ENCODE peak calls at places on chromosomes 3 and 15, in five cellular contexts. H, J, F, L and Q are unnamed samples.
A peak's percentile ranks its signal among the peaks of the same experiment; 100 is the strongest.

GRCh38 chr3:80060664-80061063 is 292.9 kb upstream of the ROBO1 start:
- DNase-seq in F (no peak), J (peak; percentile 10), L (no peak), H (no peak), Q (no peak)

GRCh38 chr15:85494035-85494793 is 113.8 kb downstream of the AKAP13 start:
- DNase-seq in J (peak; percentile 93), H (no peak), F (peak; percentile 95), L (no peak), Q (no peak)

GRCh38 chr3:134323966-134324962 is 50.0 kb downstream of the AMOTL2 start:
- DNase-seq in H (no peak), F (no peak), L (no peak), J (no peak), Q (no peak)

GRCh38 chr15:55403531-55403930 is 4.6 kb downstream of the CCPG1 start:
- DNase-seq in L (no peak), F (peak; percentile 49), H (no peak), J (peak; percentile 50), Q (no peak)

GRCh38 chr15:38164507-38164906 is 88.1 kb upstream of the SPRED1 start:
- DNase-seq in H (no peak), L (no peak), F (no peak), J (no peak), Q (no peak)

GRCh38 chr3:180040966-180041365 is 4.2 kb upstream of the PEX5L start:
- DNase-seq in J (no peak), F (no peak), H (no peak), L (no peak), Q (no peak)

GRCh38 chr3:141659821-141660597 is 78.1 kb upstream of the RNF7 start:
- DNase-seq in F (peak; percentile 41), H (no peak), J (peak; percentile 56), L (peak; percentile 64), Q (peak; percentile 46)

GRCh38 chr3:8658326-8659212 is 14.0 kb upstream of the SSUH2 start:
- DNase-seq in F (peak; percentile 21), J (peak; percentile 90), L (peak; percentile 96), H (no peak), Q (peak; percentile 15)

GRCh38 chr15:89556413-89557262 is 18.6 kb upstream of the TICRR start:
- DNase-seq in J (peak; percentile 52), L (no peak), F (peak; percentile 77), H (peak; percentile 13), Q (peak; percentile 64)

GRCh38 chr3:32313723-32314473 is 75.4 kb downstream of the CMTM8 start:
- DNase-seq in H (no peak), J (peak; percentile 53), F (peak; percentile 3), L (no peak), Q (no peak)

GRCh38 chr3:128992926-128993460 is 883 bp downstream of the CFAP92 start:
- DNase-seq in H (no peak), F (no peak), J (no peak), L (no peak), Q (no peak)

GRCh38 chr3:65714138-65714537 is 324.6 kb downstream of the MAGI1 start:
- DNase-seq in H (no peak), L (no peak), F (peak; percentile 75), J (peak; percentile 88), Q (no peak)

GRCh38 chr3:134330895-134331810 is 43.1 kb downstream of the AMOTL2 start:
- DNase-seq in J (peak; percentile 85), F (peak; percentile 71), L (no peak), H (no peak), Q (no peak)

GRCh38 chr15:65930134-65930533 is 60.8 kb downstream of the RAB11A start:
- DNase-seq in J (no peak), L (no peak), F (no peak), H (no peak), Q (no peak)

GRCh38 chr3:113441051-113441770 is at the start of gene CFAP44:
- DNase-seq in L (peak; percentile 46), J (peak; percentile 65), H (peak; percentile 31), F (peak; percentile 52), Q (peak; percentile 39)

GRCh38 chr3:51163051-51163450 is 222.0 kb upstream of the MANF start:
- DNase-seq in L (no peak), F (no peak), J (peak; percentile 40), H (no peak), Q (no peak)

GRCh38 chr3:87503901-87504498 is 227.6 kb upstream of the POU1F1 start:
- DNase-seq in H (no peak), L (peak; percentile 28), J (peak; percentile 71), F (peak; percentile 36), Q (peak; percentile 39)

GRCh38 chr3:141623732-141624131 is 114.4 kb upstream of the RNF7 start:
- DNase-seq in H (no peak), L (no peak), F (no peak), J (no peak), Q (no peak)

GRCh38 chr3:47781326-47781684 is 388 bp downstream of the SMARCC1 start:
- DNase-seq in J (no peak), H (peak; percentile 56), L (peak; percentile 63), F (no peak), Q (peak; percentile 59)

GRCh38 chr3:52385157-52385556 is 59.7 kb downstream of the SEMA3G start:
- DNase-seq in H (no peak), J (peak; percentile 20), L (no peak), F (peak; percentile 41), Q (no peak)

GRCh38 chr3:32684029-32684799 is 774 bp upstream of the CNOT10 start:
- DNase-seq in H (no peak), L (no peak), F (no peak), J (no peak), Q (no peak)

GRCh38 chr3:138043266-138044029 is 33.5 kb downstream of the CLDN18 start:
- DNase-seq in J (peak; percentile 91), F (peak; percentile 93), H (no peak), L (no peak), Q (no peak)

GRCh38 chr15:98611031-98611430 is 37.3 kb upstream of the IGF1R start:
- DNase-seq in H (no peak), J (no peak), F (no peak), L (no peak), Q (no peak)

GRCh38 chr3:62587579-62588031 is 214.3 kb upstream of the FEZF2 start:
- DNase-seq in F (peak; percentile 91), H (no peak), J (peak; percentile 99), L (no peak), Q (no peak)

GRCh38 chr3:4908769-4909156 is 70.5 kb upstream of the BHLHE40 start:
- DNase-seq in H (no peak), F (no peak), L (no peak), J (no peak), Q (no peak)

GRCh38 chr3:64533565-64534317 is 154.1 kb downstream of the ADAMTS9 start:
- DNase-seq in L (peak; percentile 91), F (peak; percentile 87), J (peak; percentile 81), H (peak; percentile 1), Q (peak; percentile 91)

GRCh38 chr3:99430348-99431134 is 207.9 kb upstream of the COL8A1 start:
- DNase-seq in H (no peak), J (peak; percentile 21), L (no peak), F (peak; percentile 36), Q (no peak)

GRCh38 chr15:70788114-70789049 is 25.0 kb upstream of the UACA start:
- DNase-seq in H (no peak), L (no peak), J (peak; percentile 83), F (peak; percentile 86), Q (no peak)

GRCh38 chr3:157294444-157294843 is 134.5 kb upstream of the CCNL1 start:
- DNase-seq in L (no peak), F (peak; percentile 45), J (peak; percentile 35), H (no peak), Q (no peak)

GRCh38 chr3:84961492-84962255 is 2.9 kb downstream of the CADM2 start:
- DNase-seq in L (no peak), H (no peak), J (no peak), F (no peak), Q (no peak)

GRCh38 chr3:144369151-144369879 is 397.7 kb downstream of the DIPK2A start:
- DNase-seq in J (peak; percentile 5), H (no peak), L (no peak), F (no peak), Q (no peak)

GRCh38 chr3:42080452-42080872 is 10.7 kb upstream of the TRAK1 start:
- DNase-seq in J (peak; percentile 45), H (no peak), F (peak; percentile 32), L (peak; percentile 47), Q (no peak)

GRCh38 chr3:197256836-197257444 is 41.5 kb downstream of the DLG1 start:
- DNase-seq in F (peak; percentile 64), H (no peak), J (peak; percentile 49), L (no peak), Q (peak; percentile 39)
- H3K27ac ChIP-seq in F (no peak overlapping the region), H (no peak overlapping the region), J (no peak overlapping the region), L (no peak overlapping the region), Q (no peak overlapping the region)

GRCh38 chr3:58560771-58561311 is 16.4 kb downstream of the FAM107A start:
- DNase-seq in J (peak; percentile 97), L (no peak), F (peak; percentile 98), H (no peak), Q (no peak)
- TF ChIP-seq CTCF in J (peak; percentile 54), L (no peak), F (peak; percentile 88), H (no peak), Q (no peak)

GRCh38 chr3:49518441-49518840 is 35.8 kb upstream of the BSN start:
- DNase-seq in L (no peak), H (no peak), J (no peak), F (no peak), Q (no peak)
- H3K27ac ChIP-seq in L (peak overlapping the region; percentile 24), H (no peak overlapping the region), J (no peak overlapping the region), F (no peak overlapping the region), Q (no peak overlapping the region)

DNA sequence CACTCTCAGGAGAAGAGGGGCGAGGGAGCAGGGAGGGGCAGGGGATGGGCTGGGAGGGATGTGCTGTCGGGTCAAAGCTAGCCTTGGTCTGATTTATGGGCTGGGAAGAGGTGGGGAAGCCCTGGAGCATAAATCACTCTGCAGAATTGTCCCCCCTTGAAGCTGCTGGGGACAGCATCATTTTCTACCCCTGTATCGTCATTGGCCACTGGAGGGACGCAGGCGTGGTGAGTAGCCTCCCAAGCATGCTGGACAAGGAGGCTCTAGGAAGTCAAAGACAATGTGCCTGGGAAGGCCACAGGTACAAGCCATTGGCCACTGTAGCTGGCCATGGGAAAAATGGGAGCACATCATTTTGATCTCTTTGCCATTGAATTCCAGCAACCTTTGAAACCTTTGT is 175.5 kb upstream of the CTDSPL start:
- DNase-seq in H (no peak), F (no peak), J (no peak), L (no peak), Q (no peak)
- TF ChIP-seq CTCF in H (no peak), F (no peak), J (no peak), L (no peak), Q (no peak)

DNA sequence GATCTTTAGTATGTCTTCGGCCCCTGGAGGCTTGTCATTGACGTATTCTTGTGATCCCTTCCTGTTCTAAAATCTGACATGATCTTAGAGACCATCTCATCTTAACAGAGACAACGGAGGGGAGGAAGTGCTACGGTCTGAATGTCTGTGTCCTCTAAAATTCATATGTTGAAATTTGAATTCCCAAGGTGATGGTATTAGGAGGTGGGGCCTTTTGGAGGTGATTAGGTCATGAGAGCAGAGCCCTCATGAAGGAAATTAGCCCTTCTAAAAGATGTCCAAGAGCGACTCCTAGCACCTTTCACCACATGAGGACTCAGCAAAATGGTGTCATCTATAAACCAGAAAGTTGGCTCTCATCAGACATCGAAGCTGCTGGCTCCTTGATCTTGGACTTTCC is 233.2 kb upstream of the CMC1 start:
- DNase-seq in J (no peak), L (no peak), F (no peak), H (no peak), Q (no peak)
- H3K27ac ChIP-seq in J (no peak overlapping the region), L (no peak overlapping the region), F (no peak overlapping the region), H (no peak overlapping the region), Q (no peak overlapping the region)